ENCODE peak calls at places on chromosomes 13 and 19, in eight cellular contexts. U is Right ventricle myocardium superior; P is EL; K is colonic mucosa; A is HFF-Myc; G is AG04450; O is RPMI8226; E is stimulated activated CD4-positive, alpha-beta T cell treated with anti-CD3 and anti-CD28 coated beads, Interleukin-12 subunit alpha, Interleukin-12 subunit beta, amount 100 ng/mL, for 48 hours. S is an unnamed sample.

GRCh38 chr13:110499621-110500281 is 61.8 kb downstream of the RAB20 start:
- DNase-seq in U (no peak), P (peak), K (no peak), A (peak), G (no peak), O (no peak), E (no peak), S (no peak)

GRCh38 chr13:45137501-45137880 is 17.2 kb downstream of the GTF2F2 start:
- DNase-seq in U (no peak), P (no peak), K (no peak), A (no peak), G (no peak), O (no peak), E (no peak), S (no peak)

GRCh38 chr13:72638059-72638815 is 89.2 kb downstream of the MZT1 start:
- DNase-seq in U (no peak), P (no peak), K (no peak), A (no peak), G (no peak), O (no peak), E (no peak), S (no peak)

GRCh38 chr19:18776288-18776594 is 14.9 kb downstream of the COMP start:
- DNase-seq in U (no peak), P (peak), K (no peak), A (no peak), G (no peak), O (no peak), E (no peak), S (no peak)

GRCh38 chr19:9793051-9793591 is 24.6 kb upstream of the ZNF846 start:
- DNase-seq in U (peak), P (peak), K (peak), A (no peak), G (no peak), O (peak), E (peak), S (no peak)

GRCh38 chr19:4589579-4590410 is 30.3 kb upstream of the SEMA6B start:
- DNase-seq in U (peak), P (no peak), K (no peak), A (no peak), G (no peak), O (peak), E (no peak), S (peak)

GRCh38 chr19:46493236-46494114 is 2.2 kb downstream of the PNMA8B start:
- DNase-seq in U (peak), P (no peak), K (no peak), A (no peak), G (no peak), O (peak), E (no peak), S (no peak)

GRCh38 chr13:64078025-64078424 is 2662.4 kb upstream of the PCDH20 start:
- DNase-seq in U (no peak), P (no peak), K (no peak), A (no peak), G (no peak), O (peak), E (no peak), S (no peak)

GRCh38 chr19:31678421-31678820 is 329.2 kb upstream of the TSHZ3 start:
- DNase-seq in U (no peak), P (no peak), K (no peak), A (no peak), G (no peak), O (no peak), E (no peak), S (no peak)

GRCh38 chr13:73956101-73956500 is 178.1 kb downstream of the KLF12 start:
- DNase-seq in U (no peak), P (no peak), K (no peak), A (no peak), G (no peak), O (no peak), E (no peak), S (no peak)

GRCh38 chr13:78978381-78978998 is 319.5 kb upstream of the OBI1 start:
- DNase-seq in U (no peak), P (peak), K (peak), A (peak), G (peak), O (peak), E (peak), S (peak)

GRCh38 chr13:40494513-40494912 is 171.9 kb downstream of the FOXO1 start:
- DNase-seq in U (no peak), P (no peak), K (no peak), A (no peak), G (no peak), O (no peak), E (no peak), S (no peak)

GRCh38 chr13:87426737-87427136 is 244.4 kb upstream of the SLITRK5 start:
- DNase-seq in U (no peak), P (no peak), K (no peak), A (no peak), G (no peak), O (no peak), E (no peak), S (no peak)

GRCh38 chr13:92232880-92233279 is 834.5 kb downstream of the GPC5 start:
- DNase-seq in U (no peak), P (no peak), K (no peak), A (no peak), G (no peak), O (no peak), E (no peak), S (no peak)

GRCh38 chr13:87331178-87331577 is 340.0 kb upstream of the SLITRK5 start:
- DNase-seq in U (peak), P (no peak), K (no peak), A (no peak), G (no peak), O (no peak), E (no peak), S (no peak)

GRCh38 chr13:74931698-74932433 is 550.1 kb downstream of the TBC1D4 start:
- DNase-seq in U (no peak), P (no peak), K (no peak), A (no peak), G (no peak), O (no peak), E (no peak), S (no peak)

GRCh38 chr13:44812818-44813217 is 176.5 kb downstream of the NUFIP1 start:
- DNase-seq in U (no peak), P (no peak), K (no peak), A (no peak), G (no peak), O (no peak), E (no peak), S (no peak)

GRCh38 chr19:3372413-3372812 is 6.0 kb downstream of the NFIC start:
- DNase-seq in U (no peak), P (no peak), K (no peak), A (no peak), G (no peak), O (no peak), E (no peak), S (no peak)

GRCh38 chr19:44113784-44114390 is 688 bp downstream of the ZNF225 start:
- DNase-seq in U (no peak), P (peak), K (peak), A (no peak), G (no peak), O (no peak), E (no peak), S (peak)

GRCh38 chr13:107881362-107881761 is 334.0 kb downstream of the LIG4 start:
- DNase-seq in U (no peak), P (no peak), K (no peak), A (no peak), G (no peak), O (no peak), E (no peak), S (no peak)

GRCh38 chr19:55097864-55098715 is 19.3 kb downstream of the PPP1R12C start:
- DNase-seq in U (no peak), P (no peak), K (no peak), A (no peak), G (no peak), O (no peak), E (no peak), S (no peak)

GRCh38 chr19:7397687-7398086 is 49.0 kb downstream of the ARHGEF18 start:
- DNase-seq in U (no peak), P (peak), K (no peak), A (peak), G (peak), O (no peak), E (no peak), S (no peak)

GRCh38 chr19:558770-559439 is 13.5 kb upstream of the BSG start:
- DNase-seq in U (peak), P (no peak), K (no peak), A (no peak), G (no peak), O (no peak), E (no peak), S (no peak)

GRCh38 chr13:64453831-64454230 is 2776.3 kb downstream of the PCDH9 start:
- DNase-seq in U (no peak), P (peak), K (no peak), A (no peak), G (no peak), O (no peak), E (no peak), S (no peak)

GRCh38 chr13:30744686-30745085 is 9.3 kb downstream of the ALOX5AP start:
- DNase-seq in U (no peak), P (no peak), K (no peak), A (no peak), G (no peak), O (no peak), E (no peak), S (no peak)

GRCh38 chr19:35901854-35902661 is at the start of gene HCST:
- DNase-seq in U (no peak), P (peak), K (no peak), A (no peak), G (no peak), O (no peak), E (no peak), S (no peak)

GRCh38 chr19:45156231-45156630 is 4.6 kb downstream of the NKPD1 start:
- DNase-seq in U (no peak), P (no peak), K (no peak), A (no peak), G (no peak), O (no peak), E (no peak), S (no peak)

GRCh38 chr19:28633223-28634030 is 579.5 kb downstream of the UQCRFS1 start:
- DNase-seq in U (peak), P (peak), K (peak), A (peak), G (no peak), O (peak), E (peak), S (peak)

GRCh38 chr13:31192306-31192705 is 7.5 kb upstream of the B3GLCT start:
- DNase-seq in U (no peak), P (no peak), K (no peak), A (no peak), G (no peak), O (no peak), E (no peak), S (no peak)

GRCh38 chr19:1163283-1163933 is 10.7 kb downstream of the SBNO2 start:
- DNase-seq in U (peak), P (no peak), K (no peak), A (no peak), G (no peak), O (no peak), E (no peak), S (no peak)

GRCh38 chr13:47175172-47175806 is 278.4 kb upstream of the HTR2A start:
- DNase-seq in U (no peak), P (peak), K (no peak), A (peak), G (peak), O (no peak), E (no peak), S (no peak)

GRCh38 chr19:4694211-4694987 is 24.3 kb upstream of the MYDGF start:
- DNase-seq in U (peak), P (peak), K (no peak), A (peak), G (peak), O (peak), E (no peak), S (peak)

GRCh38 chr13:26022538-26023292 is 29.1 kb downstream of the SHISA2 start:
- DNase-seq in U (peak), P (peak), K (no peak), A (no peak), G (no peak), O (peak), E (no peak), S (peak)

GRCh38 chr19:35048911-35049411 is 7.4 kb downstream of the HPN start:
- DNase-seq in U (peak), P (no peak), K (no peak), A (no peak), G (no peak), O (peak), E (no peak), S (no peak)

GRCh38 chr19:10552596-10553053 is 8.9 kb downstream of the ATG4D start:
- DNase-seq in U (no peak), P (no peak), K (peak), A (peak), G (no peak), O (no peak), E (no peak), S (no peak)

GRCh38 chr19:31066385-31066784 is 282.9 kb downstream of the TSHZ3 start:
- DNase-seq in U (no peak), P (peak), K (no peak), A (peak), G (peak), O (no peak), E (no peak), S (no peak)

GRCh38 chr13:106633321-106633720 is 65.4 kb upstream of the ARGLU1 start:
- DNase-seq in U (no peak), P (no peak), K (no peak), A (no peak), G (no peak), O (no peak), E (no peak), S (no peak)

GRCh38 chr13:70253411-70253810 is 145.2 kb upstream of the KLHL1 start:
- DNase-seq in U (no peak), P (no peak), K (no peak), A (no peak), G (no peak), O (no peak), E (no peak), S (no peak)

GRCh38 chr19:18612772-18613588 is at the start of gene TMEM59L:
- DNase-seq in U (no peak), P (no peak), K (no peak), A (no peak), G (no peak), O (no peak), E (no peak), S (no peak)